ENCODE peak calls at places on chromosomes 16 and 17, in seven cellular contexts. One of them, this sample, is unnamed.

GRCh38 chr16:77273-77806 is 685 bp upstream of the MPG start:
- DNase-seq in transverse colon: peak
- DNase-seq in nephron progenitor cell: peak
- DNase-seq in A172: no peak
- DNase-seq in mesenteric fat pad: no peak
- DNase-seq in substantia nigra: no peak
- DNase-seq in aorta: peak
- DNase-seq in this sample: no peak

GRCh38 chr17:47741109-47741792 is 8.2 kb downstream of the TBX21 start:
- DNase-seq in nephron progenitor cell: no peak
- DNase-seq in aorta: no peak
- DNase-seq in substantia nigra: no peak
- DNase-seq in A172: no peak
- DNase-seq in transverse colon: no peak
- DNase-seq in mesenteric fat pad: peak
- DNase-seq in this sample: no peak

GRCh38 chr17:78759203-78759968 is 22.7 kb downstream of the CYTH1 start:
- DNase-seq in transverse colon: peak
- DNase-seq in mesenteric fat pad: no peak
- DNase-seq in nephron progenitor cell: no peak
- DNase-seq in substantia nigra: no peak
- DNase-seq in aorta: peak
- DNase-seq in A172: no peak
- DNase-seq in this sample: no peak

GRCh38 chr17:50474523-50474922 is 4.1 kb upstream of the RSAD1 start:
- DNase-seq in A172: no peak
- DNase-seq in nephron progenitor cell: no peak
- DNase-seq in aorta: no peak
- DNase-seq in mesenteric fat pad: no peak
- DNase-seq in transverse colon: no peak
- DNase-seq in substantia nigra: no peak
- DNase-seq in this sample: no peak

GRCh38 chr17:34562387-34562786 is 17.0 kb upstream of the TMEM132E start:
- DNase-seq in nephron progenitor cell: no peak
- DNase-seq in aorta: no peak
- DNase-seq in transverse colon: no peak
- DNase-seq in substantia nigra: no peak
- DNase-seq in mesenteric fat pad: no peak
- DNase-seq in A172: no peak
- DNase-seq in this sample: no peak

GRCh38 chr16:61042736-61043135 is 993.5 kb downstream of the CDH8 start:
- DNase-seq in transverse colon: no peak
- DNase-seq in aorta: no peak
- DNase-seq in mesenteric fat pad: no peak
- DNase-seq in nephron progenitor cell: peak
- DNase-seq in substantia nigra: no peak
- DNase-seq in A172: no peak
- DNase-seq in this sample: no peak

GRCh38 chr17:43431741-43432523 is 33.1 kb downstream of the ARL4D start:
- DNase-seq in substantia nigra: no peak
- DNase-seq in transverse colon: no peak
- DNase-seq in mesenteric fat pad: no peak
- DNase-seq in aorta: no peak
- DNase-seq in A172: no peak
- DNase-seq in nephron progenitor cell: no peak
- DNase-seq in this sample: no peak

GRCh38 chr16:84166796-84167695 is 19.8 kb downstream of the TAF1C start:
- DNase-seq in nephron progenitor cell: no peak
- DNase-seq in mesenteric fat pad: no peak
- DNase-seq in A172: no peak
- DNase-seq in substantia nigra: no peak
- DNase-seq in transverse colon: no peak
- DNase-seq in aorta: no peak
- DNase-seq in this sample: no peak

GRCh38 chr17:5486206-5487124 is at the start of gene MIS12:
- DNase-seq in aorta: peak
- DNase-seq in mesenteric fat pad: peak
- DNase-seq in nephron progenitor cell: peak
- DNase-seq in A172: peak
- DNase-seq in substantia nigra: peak
- DNase-seq in transverse colon: peak
- DNase-seq in this sample: peak

GRCh38 chr17:78040561-78041400 is 82.3 kb downstream of the TNRC6C start:
- DNase-seq in substantia nigra: peak
- DNase-seq in A172: peak
- DNase-seq in mesenteric fat pad: no peak
- DNase-seq in aorta: peak
- DNase-seq in nephron progenitor cell: no peak
- DNase-seq in transverse colon: peak
- DNase-seq in this sample: peak